ENCODE peak calls at places on chromosomes 2 and 18, in six cellular contexts. One of them, this sample, is unnamed.

GRCh38 chr2:75547345-75548035 is 13.2 kb downstream of the EVA1A start:
- DNase-seq in OCI-M1: peak
- DNase-seq in omental fat pad: no peak
- DNase-seq in WTC11: no peak
- DNase-seq in hippocampal formation: no peak
- DNase-seq in cardiac septum: no peak
- DNase-seq in this sample: peak

GRCh38 chr2:130824492-130825061 is 12.1 kb upstream of the ARHGEF4 start:
- DNase-seq in WTC11: no peak
- DNase-seq in cardiac septum: no peak
- DNase-seq in OCI-M1: peak
- DNase-seq in omental fat pad: no peak
- DNase-seq in hippocampal formation: peak
- DNase-seq in this sample: peak

GRCh38 chr2:231037202-231037730 is at the start of gene C2orf72:
- DNase-seq in hippocampal formation: no peak
- DNase-seq in omental fat pad: no peak
- DNase-seq in cardiac septum: no peak
- DNase-seq in WTC11: peak
- DNase-seq in OCI-M1: no peak
- DNase-seq in this sample: peak

GRCh38 chr18:3994061-3994687 is 460.9 kb downstream of the DLGAP1 start:
- DNase-seq in OCI-M1: no peak
- DNase-seq in WTC11: no peak
- DNase-seq in hippocampal formation: no peak
- DNase-seq in omental fat pad: no peak
- DNase-seq in cardiac septum: no peak
- DNase-seq in this sample: no peak

GRCh38 chr2:82124629-82125028 is 1820.1 kb upstream of the LRRTM1 start:
- DNase-seq in cardiac septum: no peak
- DNase-seq in OCI-M1: peak
- DNase-seq in omental fat pad: no peak
- DNase-seq in hippocampal formation: no peak
- DNase-seq in WTC11: no peak
- DNase-seq in this sample: peak

GRCh38 chr2:74957886-74958276 is 562 bp upstream of the POLE4 start:
- DNase-seq in hippocampal formation: no peak
- DNase-seq in omental fat pad: no peak
- DNase-seq in OCI-M1: no peak
- DNase-seq in WTC11: no peak
- DNase-seq in cardiac septum: no peak
- DNase-seq in this sample: no peak

GRCh38 chr2:152558174-152559091 is 158.8 kb downstream of the PRPF40A start:
- DNase-seq in WTC11: no peak
- DNase-seq in omental fat pad: no peak
- DNase-seq in hippocampal formation: peak
- DNase-seq in cardiac septum: no peak
- DNase-seq in OCI-M1: no peak
- DNase-seq in this sample: peak

GRCh38 chr2:61855178-61855523 is 1.3 kb upstream of the FAM161A start:
- DNase-seq in cardiac septum: no peak
- DNase-seq in omental fat pad: no peak
- DNase-seq in OCI-M1: no peak
- DNase-seq in WTC11: peak
- DNase-seq in hippocampal formation: no peak
- DNase-seq in this sample: no peak

GRCh38 chr2:108637304-108637669 is 82.0 kb upstream of the RANBP2 start:
- DNase-seq in cardiac septum: no peak
- DNase-seq in hippocampal formation: peak
- DNase-seq in OCI-M1: peak
- DNase-seq in omental fat pad: no peak
- DNase-seq in WTC11: no peak
- DNase-seq in this sample: peak

GRCh38 chr2:85935746-85936208 is 47.0 kb upstream of the ST3GAL5 start:
- DNase-seq in WTC11: peak
- DNase-seq in hippocampal formation: no peak
- DNase-seq in cardiac septum: no peak
- DNase-seq in omental fat pad: no peak
- DNase-seq in OCI-M1: no peak
- DNase-seq in this sample: peak

GRCh38 chr18:22349317-22349898 is 68.3 kb downstream of the CTAGE1 start:
- DNase-seq in hippocampal formation: no peak
- DNase-seq in omental fat pad: no peak
- DNase-seq in OCI-M1: no peak
- DNase-seq in cardiac septum: no peak
- DNase-seq in WTC11: no peak
- DNase-seq in this sample: peak

GRCh38 chr18:76361219-76361618 is 133.8 kb downstream of the ZNF516 start:
- DNase-seq in WTC11: no peak
- DNase-seq in OCI-M1: no peak
- DNase-seq in omental fat pad: no peak
- DNase-seq in hippocampal formation: no peak
- DNase-seq in cardiac septum: peak
- DNase-seq in this sample: no peak

GRCh38 chr2:67650292-67651133 is 253.4 kb downstream of the ETAA1 start:
- DNase-seq in OCI-M1: peak
- DNase-seq in cardiac septum: peak
- DNase-seq in omental fat pad: peak
- DNase-seq in WTC11: peak
- DNase-seq in hippocampal formation: peak
- DNase-seq in this sample: peak

GRCh38 chr2:172906401-172906811 is 169.2 kb upstream of the MAP3K20 start:
- DNase-seq in hippocampal formation: no peak
- DNase-seq in cardiac septum: peak
- DNase-seq in WTC11: no peak
- DNase-seq in OCI-M1: no peak
- DNase-seq in omental fat pad: no peak
- DNase-seq in this sample: no peak

GRCh38 chr2:10768063-10768507 is 44.5 kb downstream of the PDIA6 start:
- DNase-seq in WTC11: no peak
- DNase-seq in omental fat pad: no peak
- DNase-seq in hippocampal formation: no peak
- DNase-seq in cardiac septum: peak
- DNase-seq in OCI-M1: no peak
- DNase-seq in this sample: no peak

GRCh38 chr2:240586919-240587800 is 626 bp downstream of the CAPN10 start:
- DNase-seq in WTC11: peak
- DNase-seq in hippocampal formation: no peak
- DNase-seq in OCI-M1: peak
- DNase-seq in omental fat pad: no peak
- DNase-seq in cardiac septum: no peak
- DNase-seq in this sample: no peak

GRCh38 chr2:217204358-217204757 is 344.5 kb upstream of the TNP1 start:
- DNase-seq in cardiac septum: no peak
- DNase-seq in omental fat pad: no peak
- DNase-seq in WTC11: no peak
- DNase-seq in OCI-M1: no peak
- DNase-seq in hippocampal formation: no peak
- DNase-seq in this sample: peak

GRCh38 chr2:231666171-231667095 is 41.9 kb upstream of the PTMA start:
- DNase-seq in hippocampal formation: peak
- DNase-seq in OCI-M1: peak
- DNase-seq in omental fat pad: peak
- DNase-seq in cardiac septum: peak
- DNase-seq in WTC11: peak
- DNase-seq in this sample: peak

GRCh38 chr2:158042245-158042644 is 59.4 kb upstream of the UPP2 start:
- DNase-seq in cardiac septum: no peak
- DNase-seq in OCI-M1: peak
- DNase-seq in omental fat pad: no peak
- DNase-seq in WTC11: no peak
- DNase-seq in hippocampal formation: no peak
- DNase-seq in this sample: no peak

GRCh38 chr2:54185105-54185504 is 69.7 kb downstream of the ACYP2 start:
- DNase-seq in omental fat pad: no peak
- DNase-seq in hippocampal formation: no peak
- DNase-seq in OCI-M1: no peak
- DNase-seq in cardiac septum: no peak
- DNase-seq in WTC11: no peak
- DNase-seq in this sample: no peak

GRCh38 chr2:236262238-236262637 is 2.0 kb downstream of the ASB18 start:
- DNase-seq in omental fat pad: no peak
- DNase-seq in cardiac septum: no peak
- DNase-seq in hippocampal formation: no peak
- DNase-seq in WTC11: no peak
- DNase-seq in OCI-M1: no peak
- DNase-seq in this sample: no peak

GRCh38 chr2:216490061-216490460 is 8.6 kb upstream of the RPL37A start:
- DNase-seq in hippocampal formation: no peak
- DNase-seq in OCI-M1: no peak
- DNase-seq in omental fat pad: no peak
- DNase-seq in cardiac septum: no peak
- DNase-seq in WTC11: no peak
- DNase-seq in this sample: peak

GRCh38 chr18:35490894-35491688 is 6.7 kb downstream of the INO80C start:
- DNase-seq in hippocampal formation: no peak
- DNase-seq in WTC11: no peak
- DNase-seq in omental fat pad: no peak
- DNase-seq in OCI-M1: no peak
- DNase-seq in cardiac septum: no peak
- DNase-seq in this sample: no peak

GRCh38 chr2:101696272-101697123 is 1.0 kb upstream of the MAP4K4 start:
- DNase-seq in hippocampal formation: peak
- DNase-seq in OCI-M1: no peak
- DNase-seq in omental fat pad: no peak
- DNase-seq in cardiac septum: no peak
- DNase-seq in WTC11: no peak
- DNase-seq in this sample: peak

GRCh38 chr2:179538406-179538805 is 273.8 kb upstream of the SESTD1 start:
- DNase-seq in WTC11: no peak
- DNase-seq in cardiac septum: no peak
- DNase-seq in omental fat pad: no peak
- DNase-seq in OCI-M1: no peak
- DNase-seq in hippocampal formation: no peak
- DNase-seq in this sample: peak

GRCh38 chr2:147374410-147374811 is 470.4 kb upstream of the ACVR2A start:
- DNase-seq in hippocampal formation: no peak
- DNase-seq in cardiac septum: no peak
- DNase-seq in omental fat pad: no peak
- DNase-seq in OCI-M1: no peak
- DNase-seq in WTC11: no peak
- DNase-seq in this sample: no peak

GRCh38 chr18:3869848-3870247 is 419.9 kb downstream of the TGIF1 start:
- DNase-seq in omental fat pad: no peak
- DNase-seq in WTC11: no peak
- DNase-seq in cardiac septum: no peak
- DNase-seq in hippocampal formation: peak
- DNase-seq in OCI-M1: peak
- DNase-seq in this sample: peak

GRCh38 chr2:75764611-75765010 is 53.9 kb upstream of the GCFC2 start:
- DNase-seq in WTC11: no peak
- DNase-seq in cardiac septum: no peak
- DNase-seq in OCI-M1: no peak
- DNase-seq in hippocampal formation: no peak
- DNase-seq in omental fat pad: no peak
- DNase-seq in this sample: no peak

GRCh38 chr18:36176177-36176584 is 11.1 kb upstream of the MOCOS start:
- DNase-seq in omental fat pad: no peak
- DNase-seq in hippocampal formation: no peak
- DNase-seq in OCI-M1: no peak
- DNase-seq in cardiac septum: no peak
- DNase-seq in WTC11: no peak
- DNase-seq in this sample: no peak

GRCh38 chr2:65402780-65403528 is 29.4 kb downstream of the SPRED2 start:
- DNase-seq in cardiac septum: no peak
- DNase-seq in omental fat pad: no peak
- DNase-seq in WTC11: no peak
- DNase-seq in OCI-M1: no peak
- DNase-seq in hippocampal formation: no peak
- DNase-seq in this sample: peak

GRCh38 chr2:143635302-143635701 is 506.1 kb downstream of the ARHGAP15 start:
- DNase-seq in hippocampal formation: no peak
- DNase-seq in cardiac septum: no peak
- DNase-seq in OCI-M1: no peak
- DNase-seq in WTC11: no peak
- DNase-seq in omental fat pad: no peak
- DNase-seq in this sample: no peak

GRCh38 chr2:229445501-229446294 is 174.6 kb upstream of the PID1 start:
- DNase-seq in OCI-M1: no peak
- DNase-seq in omental fat pad: no peak
- DNase-seq in cardiac septum: no peak
- DNase-seq in hippocampal formation: peak
- DNase-seq in WTC11: no peak
- DNase-seq in this sample: peak

GRCh38 chr18:28725876-28726275 is 548.9 kb upstream of the CDH2 start:
- DNase-seq in OCI-M1: no peak
- DNase-seq in WTC11: no peak
- DNase-seq in cardiac septum: no peak
- DNase-seq in hippocampal formation: no peak
- DNase-seq in omental fat pad: no peak
- DNase-seq in this sample: no peak

GRCh38 chr18:46152808-46153617 is 48.8 kb downstream of the HAUS1 start:
- DNase-seq in omental fat pad: no peak
- DNase-seq in OCI-M1: peak
- DNase-seq in hippocampal formation: no peak
- DNase-seq in cardiac septum: no peak
- DNase-seq in WTC11: peak
- DNase-seq in this sample: no peak

GRCh38 chr2:233974530-233975071 is 57.4 kb downstream of the TRPM8 start:
- DNase-seq in WTC11: no peak
- DNase-seq in omental fat pad: no peak
- DNase-seq in OCI-M1: no peak
- DNase-seq in cardiac septum: peak
- DNase-seq in hippocampal formation: peak
- DNase-seq in this sample: peak

GRCh38 chr2:149857344-149857743 is 269.8 kb upstream of the MMADHC start:
- DNase-seq in WTC11: no peak
- DNase-seq in OCI-M1: no peak
- DNase-seq in hippocampal formation: no peak
- DNase-seq in omental fat pad: no peak
- DNase-seq in cardiac septum: no peak
- DNase-seq in this sample: peak

GRCh38 chr2:191319181-191319580 is 74.0 kb downstream of the MYO1B start:
- DNase-seq in cardiac septum: no peak
- DNase-seq in hippocampal formation: no peak
- DNase-seq in OCI-M1: no peak
- DNase-seq in omental fat pad: no peak
- DNase-seq in WTC11: no peak
- DNase-seq in this sample: peak

GRCh38 chr2:204452464-204453023 is 92.7 kb upstream of the PARD3B start:
- DNase-seq in OCI-M1: no peak
- DNase-seq in omental fat pad: no peak
- DNase-seq in WTC11: no peak
- DNase-seq in cardiac septum: no peak
- DNase-seq in hippocampal formation: peak
- DNase-seq in this sample: peak

GRCh38 chr2:201992960-201993359 is 40.7 kb upstream of the FZD7 start:
- DNase-seq in OCI-M1: no peak
- DNase-seq in WTC11: no peak
- DNase-seq in hippocampal formation: no peak
- DNase-seq in omental fat pad: no peak
- DNase-seq in cardiac septum: no peak
- DNase-seq in this sample: no peak

GRCh38 chr2:165141601-165142000 is 62.2 kb downstream of the SCN3A start:
- DNase-seq in omental fat pad: no peak
- DNase-seq in OCI-M1: peak
- DNase-seq in cardiac septum: no peak
- DNase-seq in WTC11: no peak
- DNase-seq in hippocampal formation: no peak
- DNase-seq in this sample: no peak

This sample was measured in foreskin fibroblast.